ENCODE peak calls at places on chromosomes 13 and 19, in nine cellular contexts. One of them, this sample, is unnamed.
A peak's percentile ranks its signal among the peaks of the same experiment; 100 is the strongest.

GRCh38 chr19:16118489-16119033 is 6.9 kb downstream of the RAB8A start:
- DNase-seq in stomach: peak; percentile 52
- DNase-seq in transverse colon: peak; percentile 76
- DNase-seq in K562: no peak
- DNase-seq in tibial nerve: no peak
- DNase-seq in upper lobe of left lung: no peak
- DNase-seq in HepG2: no peak
- DNase-seq in ovary: no peak
- DNase-seq in esophagus muscularis mucosa: no peak
- DNase-seq in this sample: no peak

GRCh38 chr19:15454371-15454800 is 4.6 kb upstream of the WIZ start:
- DNase-seq in stomach: peak; percentile 51
- DNase-seq in transverse colon: no peak
- DNase-seq in K562: no peak
- DNase-seq in tibial nerve: no peak
- DNase-seq in upper lobe of left lung: peak; percentile 56
- DNase-seq in HepG2: no peak
- DNase-seq in ovary: no peak
- DNase-seq in esophagus muscularis mucosa: no peak
- DNase-seq in this sample: no peak

GRCh38 chr19:14407889-14408640 is 11.1 kb downstream of the DDX39A start:
- DNase-seq in stomach: peak; percentile 58
- DNase-seq in transverse colon: peak; percentile 87
- DNase-seq in K562: peak; percentile 6
- DNase-seq in tibial nerve: no peak
- DNase-seq in upper lobe of left lung: peak; percentile 76
- DNase-seq in HepG2: peak; percentile 13
- DNase-seq in ovary: no peak
- DNase-seq in esophagus muscularis mucosa: no peak
- DNase-seq in this sample: no peak

GRCh38 chr13:40408602-40409001 is 257.8 kb downstream of the FOXO1 start:
- DNase-seq in stomach: no peak
- DNase-seq in transverse colon: no peak
- DNase-seq in K562: no peak
- DNase-seq in tibial nerve: no peak
- DNase-seq in upper lobe of left lung: no peak
- DNase-seq in HepG2: no peak
- DNase-seq in ovary: no peak
- DNase-seq in esophagus muscularis mucosa: peak; percentile 14
- DNase-seq in this sample: no peak

GRCh38 chr13:30418075-30418715 is 4.1 kb upstream of the UBE2L5 start:
- DNase-seq in stomach: no peak
- DNase-seq in transverse colon: no peak
- DNase-seq in K562: no peak
- DNase-seq in tibial nerve: no peak
- DNase-seq in upper lobe of left lung: no peak
- DNase-seq in HepG2: no peak
- DNase-seq in ovary: no peak
- DNase-seq in esophagus muscularis mucosa: no peak
- DNase-seq in this sample: no peak

GRCh38 chr13:113786262-113786841 is 27.3 kb downstream of the TMEM255B start:
- DNase-seq in stomach: peak; percentile 8
- DNase-seq in transverse colon: no peak
- DNase-seq in K562: no peak
- DNase-seq in tibial nerve: no peak
- DNase-seq in upper lobe of left lung: no peak
- DNase-seq in HepG2: no peak
- DNase-seq in ovary: no peak
- DNase-seq in esophagus muscularis mucosa: no peak
- DNase-seq in this sample: no peak

GRCh38 chr13:107035778-107036177 is 467.8 kb upstream of the ARGLU1 start:
- DNase-seq in stomach: no peak
- DNase-seq in transverse colon: no peak
- DNase-seq in K562: no peak
- DNase-seq in tibial nerve: no peak
- DNase-seq in upper lobe of left lung: no peak
- DNase-seq in HepG2: no peak
- DNase-seq in ovary: no peak
- DNase-seq in esophagus muscularis mucosa: no peak
- DNase-seq in this sample: no peak

GRCh38 chr13:37326319-37326718 is 220.9 kb upstream of the CSNK1A1L start:
- DNase-seq in stomach: no peak
- DNase-seq in transverse colon: no peak
- DNase-seq in K562: no peak
- DNase-seq in tibial nerve: no peak
- DNase-seq in upper lobe of left lung: no peak
- DNase-seq in HepG2: no peak
- DNase-seq in ovary: no peak
- DNase-seq in esophagus muscularis mucosa: no peak
- DNase-seq in this sample: no peak

GRCh38 chr19:33634361-33635091 is 12.8 kb downstream of the CHST8 start:
- DNase-seq in stomach: no peak
- DNase-seq in transverse colon: no peak
- DNase-seq in K562: no peak
- DNase-seq in tibial nerve: no peak
- DNase-seq in upper lobe of left lung: no peak
- DNase-seq in HepG2: no peak
- DNase-seq in ovary: no peak
- DNase-seq in esophagus muscularis mucosa: no peak
- DNase-seq in this sample: peak; percentile 46

GRCh38 chr19:3979674-3980352 is 5.5 kb downstream of the EEF2 start:
- DNase-seq in stomach: no peak
- DNase-seq in transverse colon: no peak
- DNase-seq in K562: peak; percentile 10
- DNase-seq in tibial nerve: no peak
- DNase-seq in upper lobe of left lung: peak; percentile 64
- DNase-seq in HepG2: no peak
- DNase-seq in ovary: peak; percentile 39
- DNase-seq in esophagus muscularis mucosa: no peak
- DNase-seq in this sample: peak; percentile 64

GRCh38 chr13:29819157-29819556 is 31.3 kb downstream of the UBL3 start:
- DNase-seq in stomach: no peak
- DNase-seq in transverse colon: no peak
- DNase-seq in K562: no peak
- DNase-seq in tibial nerve: no peak
- DNase-seq in upper lobe of left lung: no peak
- DNase-seq in HepG2: no peak
- DNase-seq in ovary: no peak
- DNase-seq in esophagus muscularis mucosa: no peak
- DNase-seq in this sample: no peak

GRCh38 chr13:95530178-95530577 is 22.3 kb upstream of the CLDN10 start:
- DNase-seq in stomach: no peak
- DNase-seq in transverse colon: no peak
- DNase-seq in K562: no peak
- DNase-seq in tibial nerve: no peak
- DNase-seq in upper lobe of left lung: no peak
- DNase-seq in HepG2: peak; percentile 38
- DNase-seq in ovary: no peak
- DNase-seq in esophagus muscularis mucosa: no peak
- DNase-seq in this sample: no peak

GRCh38 chr13:39575641-39576238 is 27.3 kb downstream of the LHFPL6 start:
- DNase-seq in stomach: no peak
- DNase-seq in transverse colon: no peak
- DNase-seq in K562: no peak
- DNase-seq in tibial nerve: no peak
- DNase-seq in upper lobe of left lung: peak; percentile 18
- DNase-seq in HepG2: no peak
- DNase-seq in ovary: no peak
- DNase-seq in esophagus muscularis mucosa: no peak
- DNase-seq in this sample: no peak

GRCh38 chr13:100163375-100163774 is 74.5 kb downstream of the PCCA start:
- DNase-seq in stomach: no peak
- DNase-seq in transverse colon: no peak
- DNase-seq in K562: no peak
- DNase-seq in tibial nerve: no peak
- DNase-seq in upper lobe of left lung: no peak
- DNase-seq in HepG2: no peak
- DNase-seq in ovary: no peak
- DNase-seq in esophagus muscularis mucosa: no peak
- DNase-seq in this sample: no peak

GRCh38 chr19:48858984-48859710 is 9.3 kb downstream of the PLEKHA4 start:
- DNase-seq in stomach: no peak
- DNase-seq in transverse colon: peak; percentile 60
- DNase-seq in K562: peak; percentile 91
- DNase-seq in tibial nerve: no peak
- DNase-seq in upper lobe of left lung: peak; percentile 81
- DNase-seq in HepG2: no peak
- DNase-seq in ovary: no peak
- DNase-seq in esophagus muscularis mucosa: no peak
- DNase-seq in this sample: no peak

GRCh38 chr13:48985751-48986150 is 10.0 kb downstream of the FNDC3A start:
- DNase-seq in stomach: no peak
- DNase-seq in transverse colon: no peak
- DNase-seq in K562: no peak
- DNase-seq in tibial nerve: no peak
- DNase-seq in upper lobe of left lung: no peak
- DNase-seq in HepG2: no peak
- DNase-seq in ovary: no peak
- DNase-seq in esophagus muscularis mucosa: no peak
- DNase-seq in this sample: no peak

GRCh38 chr13:26132756-26133155 is 80.9 kb upstream of the SHISA2 start:
- DNase-seq in stomach: no peak
- DNase-seq in transverse colon: no peak
- DNase-seq in K562: no peak
- DNase-seq in tibial nerve: no peak
- DNase-seq in upper lobe of left lung: no peak
- DNase-seq in HepG2: no peak
- DNase-seq in ovary: no peak
- DNase-seq in esophagus muscularis mucosa: no peak
- DNase-seq in this sample: no peak

GRCh38 chr13:20416223-20416622 is 109.4 kb downstream of the CRYL1 start:
- DNase-seq in stomach: no peak
- DNase-seq in transverse colon: no peak
- DNase-seq in K562: no peak
- DNase-seq in tibial nerve: no peak
- DNase-seq in upper lobe of left lung: no peak
- DNase-seq in HepG2: no peak
- DNase-seq in ovary: no peak
- DNase-seq in esophagus muscularis mucosa: no peak
- DNase-seq in this sample: no peak

GRCh38 chr19:44720945-44721344 is 22.0 kb downstream of the CEACAM16 start:
- DNase-seq in stomach: no peak
- DNase-seq in transverse colon: no peak
- DNase-seq in K562: no peak
- DNase-seq in tibial nerve: no peak
- DNase-seq in upper lobe of left lung: no peak
- DNase-seq in HepG2: no peak
- DNase-seq in ovary: no peak
- DNase-seq in esophagus muscularis mucosa: no peak
- DNase-seq in this sample: no peak

GRCh38 chr19:54307389-54307788 is 5.6 kb downstream of the LILRA5 start:
- DNase-seq in stomach: peak; percentile 16
- DNase-seq in transverse colon: no peak
- DNase-seq in K562: no peak
- DNase-seq in tibial nerve: no peak
- DNase-seq in upper lobe of left lung: no peak
- DNase-seq in HepG2: no peak
- DNase-seq in ovary: no peak
- DNase-seq in esophagus muscularis mucosa: no peak
- DNase-seq in this sample: no peak

DNA sequence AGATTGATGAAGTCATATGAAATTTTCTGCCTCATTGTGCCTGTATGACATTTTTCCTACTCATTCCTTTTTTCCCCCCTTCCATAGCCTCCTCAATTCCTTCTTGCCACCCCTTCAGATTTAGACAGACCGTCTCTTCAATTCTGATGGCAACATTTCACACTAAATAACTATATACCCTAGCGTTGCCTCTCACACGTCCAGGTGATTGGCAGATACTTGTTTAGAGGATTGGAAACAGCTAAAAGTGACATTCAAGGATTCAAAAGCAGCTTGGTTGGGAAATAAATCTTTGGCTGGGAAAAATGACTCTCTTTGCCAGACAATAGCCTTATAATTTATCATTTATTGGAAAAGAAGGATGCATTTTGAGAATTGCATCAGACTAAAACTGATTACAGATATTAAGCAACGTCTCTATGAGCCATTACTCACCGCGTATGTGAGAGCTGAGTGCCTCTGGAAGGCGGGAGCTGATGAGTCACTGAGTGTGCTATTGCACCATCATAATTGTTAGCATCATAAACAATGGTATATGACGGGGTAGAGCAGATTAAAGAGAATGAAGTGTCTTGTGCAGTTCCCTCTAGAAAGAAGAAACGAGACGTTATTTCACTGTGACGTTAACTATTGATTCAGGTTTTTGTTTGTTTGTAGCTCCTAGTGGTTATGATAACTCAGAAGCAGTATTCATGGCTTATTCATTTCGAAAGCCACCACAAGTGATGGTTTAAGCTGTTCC is 61.1 kb upstream of the FAM216B start:
- DNase-seq in stomach: peak; percentile 28
- DNase-seq in transverse colon: peak; percentile 55
- DNase-seq in K562: no peak
- DNase-seq in tibial nerve: no peak
- DNase-seq in upper lobe of left lung: no peak
- DNase-seq in HepG2: peak; percentile 7
- DNase-seq in ovary: peak; percentile 42
- DNase-seq in esophagus muscularis mucosa: no peak
- DNase-seq in this sample: peak; percentile 75
- TF ChIP-seq EP300 in stomach: no peak
- TF ChIP-seq EP300 in transverse colon: no peak
- TF ChIP-seq EP300 in K562: no peak
- TF ChIP-seq EP300 in tibial nerve: peak; percentile 76
- TF ChIP-seq EP300 in upper lobe of left lung: peak; percentile 8
- TF ChIP-seq EP300 in HepG2: no peak
- TF ChIP-seq EP300 in ovary: peak; percentile 62
- TF ChIP-seq EP300 in esophagus muscularis mucosa: no peak
- TF ChIP-seq EP300 in this sample: no peak

GRCh38 chr13:51154029-51154555 is 43.0 kb upstream of the C13orf42 start:
- DNase-seq in stomach: no peak
- DNase-seq in transverse colon: no peak
- DNase-seq in K562: no peak
- DNase-seq in tibial nerve: no peak
- DNase-seq in upper lobe of left lung: no peak
- DNase-seq in HepG2: no peak
- DNase-seq in ovary: no peak
- DNase-seq in esophagus muscularis mucosa: peak; percentile 53
- DNase-seq in this sample: no peak
- TF ChIP-seq EP300 in stomach: no peak
- TF ChIP-seq EP300 in transverse colon: no peak
- TF ChIP-seq EP300 in K562: peak; percentile 21
- TF ChIP-seq EP300 in tibial nerve: no peak
- TF ChIP-seq EP300 in upper lobe of left lung: no peak
- TF ChIP-seq EP300 in HepG2: no peak
- TF ChIP-seq EP300 in ovary: no peak
- TF ChIP-seq EP300 in esophagus muscularis mucosa: no peak
- TF ChIP-seq EP300 in this sample: no peak

GRCh38 chr19:17209126-17210036 is 5.8 kb upstream of the USE1 start:
- DNase-seq in stomach: peak; percentile 30
- DNase-seq in transverse colon: peak; percentile 69
- DNase-seq in K562: peak; percentile 100
- DNase-seq in tibial nerve: no peak
- DNase-seq in upper lobe of left lung: no peak
- DNase-seq in HepG2: no peak
- DNase-seq in ovary: no peak
- DNase-seq in esophagus muscularis mucosa: no peak
- DNase-seq in this sample: no peak
- TF ChIP-seq EP300 in stomach: no peak
- TF ChIP-seq EP300 in transverse colon: no peak
- TF ChIP-seq EP300 in K562: no peak
- TF ChIP-seq EP300 in tibial nerve: no peak
- TF ChIP-seq EP300 in upper lobe of left lung: no peak
- TF ChIP-seq EP300 in HepG2: no peak
- TF ChIP-seq EP300 in ovary: no peak
- TF ChIP-seq EP300 in esophagus muscularis mucosa: no peak
- TF ChIP-seq EP300 in this sample: no peak

GRCh38 chr13:104137416-104137815 is 1071.2 kb upstream of the SLC10A2 start:
- DNase-seq in stomach: no peak
- DNase-seq in transverse colon: no peak
- DNase-seq in K562: no peak
- DNase-seq in tibial nerve: no peak
- DNase-seq in upper lobe of left lung: no peak
- DNase-seq in HepG2: no peak
- DNase-seq in ovary: no peak
- DNase-seq in esophagus muscularis mucosa: no peak
- DNase-seq in this sample: no peak
- TF ChIP-seq EP300 in stomach: no peak
- TF ChIP-seq EP300 in transverse colon: no peak
- TF ChIP-seq EP300 in K562: no peak
- TF ChIP-seq EP300 in tibial nerve: no peak
- TF ChIP-seq EP300 in upper lobe of left lung: no peak
- TF ChIP-seq EP300 in HepG2: no peak
- TF ChIP-seq EP300 in ovary: no peak
- TF ChIP-seq EP300 in esophagus muscularis mucosa: no peak
- TF ChIP-seq EP300 in this sample: no peak

This sample was measured in sigmoid colon.